ENCODE peak calls at places on chromosomes 13 and 19, in eight cellular contexts. S, V, I, G, C, O, N and F are unnamed samples.

GRCh38 chr13:108786578-108787100 is 157.2 kb downstream of the MYO16 start:
- DNase-seq in I (no peak), N (no peak), V (no peak), C (no peak), S (no peak), O (no peak), G (no peak), F (no peak)

GRCh38 chr13:33004454-33004853 is 11.8 kb upstream of the KL start:
- DNase-seq in V (no peak), S (peak; percentile 64), C (no peak), G (no peak), I (no peak), O (no peak), N (no peak), F (no peak)

GRCh38 chr13:41562083-41562482 is 104.7 kb downstream of the RGCC start:
- DNase-seq in S (peak; percentile 90), V (no peak), I (no peak), C (no peak), G (peak; percentile 23), N (peak; percentile 76), O (peak; percentile 82), F (no peak)

GRCh38 chr13:99765869-99766268 is 205.7 kb downstream of the ZIC5 start:
- DNase-seq in N (no peak), G (no peak), O (no peak), S (no peak), I (no peak), C (no peak), V (no peak), F (no peak)

GRCh38 chr19:16143399-16144215 is at the start of gene HSH2D:
- DNase-seq in O (no peak), C (peak; percentile 75), I (peak; percentile 65), S (no peak), V (no peak), G (peak; percentile 68), N (no peak), F (peak; percentile 93)

GRCh38 chr19:53824134-53824611 is at the start of gene NLRP12:
- DNase-seq in V (no peak), G (no peak), N (no peak), S (peak; percentile 17), O (no peak), C (no peak), I (peak; percentile 93), F (peak; percentile 93)

GRCh38 chr19:46721269-46722003 is 4.5 kb upstream of the PRKD2 start:
- DNase-seq in S (no peak), C (no peak), N (no peak), O (no peak), G (no peak), V (no peak), I (no peak), F (peak; percentile 58)

GRCh38 chr13:19781526-19781925 is 1.2 kb downstream of the PSPC1 start:
- DNase-seq in S (no peak), G (no peak), I (no peak), N (no peak), V (no peak), C (no peak), O (no peak), F (peak; percentile 27)

GRCh38 chr13:42574435-42575311 is 721 bp downstream of the TNFSF11 start:
- DNase-seq in G (no peak), N (no peak), S (peak; percentile 3), C (peak; percentile 19), O (no peak), I (no peak), V (no peak), F (no peak)

GRCh38 chr19:6023085-6023682 is 45.2 kb upstream of the RANBP3 start:
- DNase-seq in G (peak; percentile 10), C (no peak), N (no peak), O (no peak), S (peak; percentile 57), V (no peak), I (no peak), F (peak; percentile 45)

GRCh38 chr19:40392894-40393517 is 3.0 kb upstream of the HIPK4 start:
- DNase-seq in I (no peak), C (no peak), O (no peak), S (no peak), N (no peak), V (no peak), G (peak; percentile 25), F (no peak)

GRCh38 chr13:78121459-78122348 is 203.1 kb upstream of the EDNRB start:
- DNase-seq in I (peak; percentile 74), G (peak; percentile 69), S (peak; percentile 81), V (no peak), O (peak; percentile 15), N (no peak), C (peak; percentile 17), F (peak; percentile 73)

GRCh38 chr13:46211521-46212351 is at the start of gene LRRC63:
- DNase-seq in S (peak; percentile 70), V (no peak), I (peak; percentile 93), O (peak; percentile 47), N (peak; percentile 73), C (peak; percentile 79), G (peak; percentile 69), F (peak; percentile 92)

GRCh38 chr13:85286081-85286480 is 513.1 kb downstream of the SLITRK6 start:
- DNase-seq in C (no peak), I (no peak), O (no peak), S (peak; percentile 41), N (no peak), G (no peak), V (no peak), F (no peak)

GRCh38 chr13:33150146-33150545 is 133.9 kb downstream of the KL start:
- DNase-seq in C (no peak), G (peak; percentile 25), I (no peak), S (peak; percentile 46), N (no peak), V (no peak), O (no peak), F (no peak)

GRCh38 chr13:97212540-97213146 is 9.5 kb upstream of the MBNL2 start:
- DNase-seq in S (peak; percentile 62), G (peak; percentile 75), N (no peak), V (no peak), I (peak; percentile 29), O (no peak), C (no peak), F (peak; percentile 40)

GRCh38 chr13:46648166-46648607 is 95.2 kb downstream of the LRCH1 start:
- DNase-seq in G (peak; percentile 70), O (no peak), N (no peak), V (no peak), C (no peak), S (no peak), I (peak; percentile 50), F (peak; percentile 45)

GRCh38 chr19:28242317-28242927 is 970.5 kb downstream of the UQCRFS1 start:
- DNase-seq in V (no peak), I (peak; percentile 2), S (peak; percentile 60), C (no peak), N (no peak), G (peak; percentile 0), O (no peak), F (peak; percentile 46)

GRCh38 chr13:110680852-110681251 is 25.1 kb downstream of the CARS2 start:
- DNase-seq in C (no peak), V (no peak), G (peak; percentile 38), I (no peak), O (no peak), S (no peak), N (no peak), F (peak; percentile 40)

GRCh38 chr13:101570410-101570809 is 117.9 kb downstream of the ITGBL1 start:
- DNase-seq in V (no peak), O (no peak), N (no peak), S (no peak), G (peak; percentile 23), I (no peak), C (no peak), F (no peak)